ENCODE peak calls at places on chromosome 15, in seven cellular contexts. U is left ventricle myocardium inferior, B is pancreas, W is A549, X is left lung, E is adipocyte, M is IMR-90. K is an unnamed sample.

GRCh38 chr15:85296615-85297402 is 83.6 kb upstream of the AKAP13 start:
- DNase-seq in M (peak; percentile 81), U (no peak), B (peak; percentile 58), X (peak; percentile 52), W (peak; percentile 90), E (peak; percentile 88), K (no peak)

GRCh38 chr15:47756872-47757271 is 39.6 kb downstream of the SEMA6D start:
- DNase-seq in M (peak; percentile 91), W (no peak), E (peak; percentile 66), X (peak; percentile 34), B (no peak), U (no peak), K (no peak)

GRCh38 chr15:81493246-81493645 is 119.2 kb upstream of the TMC3 start:
- DNase-seq in U (no peak), W (no peak), X (no peak), M (no peak), B (no peak), E (no peak), K (no peak)

GRCh38 chr15:67143646-67144045 is 78.2 kb downstream of the SMAD3 start:
- DNase-seq in U (no peak), B (no peak), E (no peak), M (no peak), X (no peak), W (no peak), K (no peak)

GRCh38 chr15:54585063-54585462 is 606.8 kb downstream of the UNC13C start:
- DNase-seq in X (no peak), W (no peak), M (no peak), U (no peak), B (no peak), E (no peak), K (no peak)

GRCh38 chr15:29822685-29823459 is 604 bp upstream of the TJP1 start:
- DNase-seq in X (peak; percentile 63), M (peak; percentile 83), W (peak; percentile 65), E (peak; percentile 83), B (peak; percentile 75), U (peak; percentile 66), K (peak; percentile 82)

GRCh38 chr15:43877371-43877770 is 50.6 kb downstream of the WDR76 start:
- DNase-seq in B (no peak), E (no peak), W (no peak), X (no peak), U (no peak), M (no peak), K (no peak)

GRCh38 chr15:72341361-72341760 is 21.4 kb upstream of the CELF6 start:
- DNase-seq in X (no peak), B (no peak), U (no peak), M (no peak), E (peak; percentile 7), W (no peak), K (no peak)

GRCh38 chr15:50148362-50148963 is 29.4 kb upstream of the ATP8B4 start:
- DNase-seq in B (no peak), E (peak; percentile 52), W (no peak), X (no peak), M (peak; percentile 79), U (no peak), K (no peak)

DNA sequence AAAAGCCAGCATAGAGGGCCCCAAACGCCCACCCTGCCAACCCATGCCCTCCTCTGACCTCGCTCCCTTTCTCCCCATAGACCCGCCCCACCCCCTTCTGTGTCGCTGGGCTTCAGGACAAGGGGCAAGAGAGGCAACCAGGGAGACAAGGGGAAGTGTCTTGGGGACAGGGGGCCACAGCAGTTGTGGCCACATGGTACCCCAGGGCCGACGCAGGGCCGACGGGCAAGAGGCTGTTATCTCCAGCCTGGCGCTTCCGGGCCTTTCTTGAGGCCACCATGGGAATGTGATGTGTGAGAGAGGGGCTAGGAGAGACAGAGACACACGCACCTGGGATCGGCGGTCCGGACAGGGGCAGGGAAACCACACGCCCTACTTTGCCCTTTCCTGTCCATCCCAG is 3.4 kb upstream of the HAPLN3 start:
- DNase-seq in B (no peak), E (no peak), X (no peak), U (no peak), M (no peak), W (no peak), K (no peak)
- H3K4me1 ChIP-seq in B (no peaks in the 10 kb centered on the region), E (peaks cover 36% of the 10 kb centered on the region), X (peaks cover 33% of the 10 kb centered on the region), U (peaks cover 91% of the 10 kb centered on the region), M (peaks cover 14% of the 10 kb centered on the region), W (peaks cover 32% of the 10 kb centered on the region), K (peaks cover 37% of the 10 kb centered on the region)

GRCh38 chr15:36429707-36430106 is 149.7 kb upstream of the CDIN1 start:
- DNase-seq in U (no peak), E (no peak), M (no peak), X (no peak), W (no peak), B (no peak), K (no peak)

GRCh38 chr15:36430280-36430679 is 149.1 kb upstream of the CDIN1 start:
- DNase-seq in W (no peak), U (no peak), M (no peak), B (no peak), E (no peak), X (no peak), K (no peak)

GRCh38 chr15:36430721-36431265 is 148.6 kb upstream of the CDIN1 start:
- DNase-seq in X (no peak), U (no peak), E (no peak), B (no peak), M (peak; percentile 34), W (no peak), K (no peak)

GRCh38 chr15:36432162-36432561 is 147.3 kb upstream of the CDIN1 start:
- DNase-seq in B (no peak), E (no peak), W (no peak), U (no peak), M (peak; percentile 88), X (no peak), K (no peak)

GRCh38 chr15:36434160-36434559 is 145.3 kb upstream of the CDIN1 start:
- DNase-seq in E (no peak), X (no peak), W (no peak), M (no peak), B (no peak), U (no peak), K (no peak)
- H3K9me3 ChIP-seq in E (no peaks in the 10 kb centered on the region), X (no peaks in the 10 kb centered on the region), W (peaks cover 3% of the 10 kb centered on the region), M (no peaks in the 10 kb centered on the region), B (no peaks in the 10 kb centered on the region), U (no peaks in the 10 kb centered on the region), K (no peaks in the 10 kb centered on the region)

GRCh38 chr15:86653344-86654192 is 573.9 kb downstream of the AGBL1 start:
- DNase-seq in U (no peak), W (no peak), E (no peak), M (no peak), X (no peak), B (no peak), K (no peak)

GRCh38 chr15:86647810-86648440 is 568.3 kb downstream of the AGBL1 start:
- DNase-seq in W (no peak), U (no peak), M (no peak), E (no peak), X (no peak), B (no peak), K (no peak)

GRCh38 chr15:86649277-86649676 is 569.6 kb downstream of the AGBL1 start:
- DNase-seq in B (no peak), M (no peak), U (no peak), W (no peak), E (no peak), X (no peak), K (no peak)

GRCh38 chr15:86645861-86646393 is 566.3 kb downstream of the AGBL1 start:
- DNase-seq in B (no peak), W (no peak), E (no peak), M (no peak), X (no peak), U (no peak), K (no peak)

GRCh38 chr15:86650084-86650483 is 570.4 kb downstream of the AGBL1 start:
- DNase-seq in U (no peak), M (no peak), X (no peak), B (peak; percentile 8), W (peak; percentile 21), E (no peak), K (no peak)
- H3K4me3 ChIP-seq in U (no peak overlapping the region), M (no peak overlapping the region), X (no peak overlapping the region), B (no peak overlapping the region), W (no peak overlapping the region), E (no peak overlapping the region), K (no peak overlapping the region)

GRCh38 chr15:101203029-101203428 is 48.8 kb downstream of the CHSY1 start:
- DNase-seq in B (no peak), U (no peak), W (no peak), X (no peak), M (no peak), E (no peak), K (no peak)
- H3K4me1 ChIP-seq in B (peaks cover 7% of the 10 kb centered on the region), U (peaks cover 92% of the 10 kb centered on the region), W (peaks cover 44% of the 10 kb centered on the region), X (peaks cover 95% of the 10 kb centered on the region), M (peaks cover 38% of the 10 kb centered on the region), E (peaks cover 51% of the 10 kb centered on the region), K (peaks cover 83% of the 10 kb centered on the region)

GRCh38 chr15:95174281-95174680 is 942.9 kb downstream of the MCTP2 start:
- DNase-seq in M (peak; percentile 6), U (no peak), E (peak; percentile 72), W (no peak), X (no peak), B (no peak), K (no peak)

GRCh38 chr15:95174880-95175279 is 943.5 kb downstream of the MCTP2 start:
- DNase-seq in U (no peak), X (no peak), M (no peak), B (no peak), E (peak; percentile 90), W (no peak), K (no peak)

GRCh38 chr15:95171551-95171950 is 940.2 kb downstream of the MCTP2 start:
- DNase-seq in U (no peak), M (no peak), B (no peak), E (no peak), X (no peak), W (no peak), K (no peak)

GRCh38 chr15:95170587-95171380 is 939.4 kb downstream of the MCTP2 start:
- DNase-seq in B (no peak), E (no peak), U (no peak), X (no peak), M (no peak), W (no peak), K (no peak)

DNA sequence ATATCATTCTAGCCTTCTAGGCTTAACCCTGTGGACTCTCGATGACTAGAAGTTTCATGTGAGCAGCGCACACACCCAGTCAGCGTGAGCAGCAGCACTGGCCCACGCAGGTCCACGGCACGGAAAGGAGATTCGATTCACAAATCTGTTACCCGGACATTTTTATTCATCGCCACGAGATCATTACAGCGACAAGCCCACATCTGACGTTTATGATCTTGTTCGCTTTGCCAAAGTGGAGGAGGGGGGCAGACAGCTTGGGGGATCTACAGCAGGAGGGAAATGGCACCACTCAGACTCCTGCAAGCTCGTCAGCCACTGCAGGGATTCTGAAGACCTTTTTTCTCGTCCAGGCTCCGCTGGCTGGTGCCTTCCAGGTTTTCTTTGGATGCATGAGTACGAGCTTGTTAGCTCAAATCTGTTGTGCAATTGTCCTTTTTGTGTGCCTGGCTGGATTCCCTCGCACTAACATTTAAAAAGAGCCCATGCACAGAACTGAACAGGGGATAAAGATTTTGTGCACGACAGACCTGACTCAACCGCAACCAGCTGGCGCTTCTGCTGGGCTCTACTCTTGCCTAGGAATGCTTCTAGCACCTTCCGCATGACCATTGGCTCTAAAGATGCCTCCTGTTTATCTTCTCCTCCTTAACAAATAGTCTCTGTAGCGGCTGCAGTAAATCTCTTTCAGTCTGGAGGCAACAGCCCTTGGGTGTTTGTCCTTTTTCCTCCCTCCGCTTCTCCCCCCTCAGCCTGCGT is 938.5 kb downstream of the MCTP2 start:
- DNase-seq in X (no peak), B (no peak), U (no peak), E (no peak), M (peak; percentile 42), W (no peak), K (no peak)
- H3K9me3 ChIP-seq in X (no peaks in the 10 kb centered on the region), B (no peaks in the 10 kb centered on the region), U (peaks cover 14% of the 10 kb centered on the region), E (no peaks in the 10 kb centered on the region), M (no peaks in the 10 kb centered on the region), W (peaks cover under 1% of the 10 kb centered on the region), K (no peaks in the 10 kb centered on the region)

K was measured in lower lobe of right lung.